ENCODE peak calls at places on chromosomes 2 and 18, in seven cellular contexts. L is H7; C is mammary epithelial cell; R is lung; A is astrocyte of the cerebellum; F is CD8-positive, alpha-beta memory T cell; U is foreskin fibroblast. G is an unnamed sample.

GRCh38 chr2:222973237-222973636 is 78.8 kb upstream of the KCNE4 start:
- DNase-seq in L (no peak), C (no peak), R (no peak), A (no peak), F (no peak), U (no peak), G (no peak)

GRCh38 chr2:25371253-25372241 is 29.8 kb upstream of the DNMT3A start:
- DNase-seq in L (no peak), C (no peak), R (no peak), A (no peak), F (no peak), U (no peak), G (peak)

GRCh38 chr18:50374170-50374752 is 585 bp upstream of the SKA1 start:
- DNase-seq in L (no peak), C (no peak), R (no peak), A (no peak), F (no peak), U (no peak), G (no peak)

GRCh38 chr2:179837408-179837807 is 24.0 kb downstream of the ZNF385B start:
- DNase-seq in L (no peak), C (peak), R (no peak), A (peak), F (no peak), U (peak), G (no peak)

GRCh38 chr2:74952575-74952974 is 5.9 kb upstream of the POLE4 start:
- DNase-seq in L (no peak), C (no peak), R (no peak), A (no peak), F (no peak), U (no peak), G (no peak)

GRCh38 chr2:188576657-188577056 is 285.0 kb downstream of the GULP1 start:
- DNase-seq in L (no peak), C (no peak), R (no peak), A (peak), F (no peak), U (peak), G (no peak)

GRCh38 chr2:184449760-184450159 is 148.6 kb upstream of the ZNF804A start:
- DNase-seq in L (no peak), C (no peak), R (no peak), A (no peak), F (no peak), U (no peak), G (no peak)

GRCh38 chr2:218853766-218854165 is 5.8 kb upstream of the WNT6 start:
- DNase-seq in L (peak), C (peak), R (no peak), A (no peak), F (no peak), U (peak), G (no peak)

GRCh38 chr2:29228276-29228675 is 113.1 kb downstream of the CLIP4 start:
- DNase-seq in L (no peak), C (no peak), R (no peak), A (peak), F (no peak), U (no peak), G (no peak)

GRCh38 chr2:31748041-31748440 is 167.3 kb upstream of the SRD5A2 start:
- DNase-seq in L (no peak), C (peak), R (no peak), A (no peak), F (no peak), U (no peak), G (no peak)

GRCh38 chr2:168216351-168217005 is 30.9 kb downstream of the STK39 start:
- DNase-seq in L (no peak), C (peak), R (no peak), A (peak), F (no peak), U (peak), G (no peak)

GRCh38 chr2:8821276-8822217 is 15.9 kb downstream of the KIDINS220 start:
- DNase-seq in L (no peak), C (no peak), R (peak), A (no peak), F (no peak), U (peak), G (no peak)

GRCh38 chr2:121246704-121247255 is 38.2 kb downstream of the TFCP2L1 start:
- DNase-seq in L (no peak), C (no peak), R (no peak), A (no peak), F (no peak), U (no peak), G (no peak)

GRCh38 chr2:166665991-166666940 is 172.2 kb upstream of the SCN7A start:
- DNase-seq in L (no peak), C (no peak), R (no peak), A (peak), F (no peak), U (peak), G (no peak)

GRCh38 chr18:39191931-39192330 is 1626.3 kb upstream of the CELF4 start:
- DNase-seq in L (no peak), C (no peak), R (no peak), A (no peak), F (no peak), U (peak), G (no peak)

GRCh38 chr2:226797289-226797988 is 2.2 kb downstream of the IRS1 start:
- DNase-seq in L (peak), C (no peak), R (no peak), A (no peak), F (no peak), U (peak), G (no peak)

GRCh38 chr2:46296216-46296839 is 879 bp upstream of the EPAS1 start:
- DNase-seq in L (peak), C (no peak), R (peak), A (no peak), F (no peak), U (no peak), G (no peak)

GRCh38 chr2:119480718-119481142 is 43.6 kb downstream of the SCTR start:
- DNase-seq in L (peak), C (no peak), R (peak), A (no peak), F (no peak), U (no peak), G (peak)

GRCh38 chr2:120511546-120512320 is 165.8 kb downstream of the INHBB start:
- DNase-seq in L (peak), C (no peak), R (no peak), A (no peak), F (no peak), U (no peak), G (no peak)

GRCh38 chr2:218645126-218645525 is 14.3 kb downstream of the ZNF142 start:
- DNase-seq in L (no peak), C (peak), R (no peak), A (no peak), F (no peak), U (peak), G (no peak)

GRCh38 chr2:30398488-30398887 is 48.6 kb upstream of the LCLAT1 start:
- DNase-seq in L (no peak), C (peak), R (no peak), A (no peak), F (no peak), U (no peak), G (no peak)

GRCh38 chr2:174702541-174702940 is 61.7 kb downstream of the CHRNA1 start:
- DNase-seq in L (no peak), C (no peak), R (no peak), A (no peak), F (no peak), U (no peak), G (no peak)

GRCh38 chr2:12715878-12716249 is 872 bp upstream of the TRIB2 start:
- DNase-seq in L (peak), C (peak), R (peak), A (no peak), F (peak), U (peak), G (no peak)

GRCh38 chr2:201261911-201262310 is 1.6 kb downstream of the CASP8 start:
- DNase-seq in L (no peak), C (no peak), R (no peak), A (no peak), F (no peak), U (no peak), G (peak)

GRCh38 chr18:42114310-42114943 is 159.4 kb downstream of the PIK3C3 start:
- DNase-seq in L (peak), C (peak), R (peak), A (peak), F (peak), U (peak), G (no peak)

GRCh38 chr2:47265751-47266231 is 110.7 kb upstream of the STPG4 start:
- DNase-seq in L (no peak), C (no peak), R (no peak), A (no peak), F (no peak), U (no peak), G (no peak)

GRCh38 chr2:44246436-44246835 is 28.8 kb upstream of the SLC3A1 start:
- DNase-seq in L (no peak), C (no peak), R (no peak), A (no peak), F (no peak), U (no peak), G (no peak)

GRCh38 chr18:41871229-41872000 is 83.6 kb upstream of the PIK3C3 start:
- DNase-seq in L (no peak), C (peak), R (no peak), A (no peak), F (no peak), U (peak), G (no peak)

GRCh38 chr2:65017335-65017734 is 28.1 kb downstream of the SLC1A4 start:
- DNase-seq in L (peak), C (no peak), R (no peak), A (no peak), F (no peak), U (peak), G (no peak)

GRCh38 chr2:166240387-166241313 is 112.8 kb upstream of the SCN1A start:
- DNase-seq in L (no peak), C (peak), R (no peak), A (no peak), F (no peak), U (peak), G (no peak)

GRCh38 chr2:105578166-105578565 is 166.5 kb upstream of the NCK2 start:
- DNase-seq in L (no peak), C (no peak), R (no peak), A (no peak), F (no peak), U (no peak), G (no peak)

GRCh38 chr2:61125798-61126197 is 36.2 kb upstream of the C2orf74 start:
- DNase-seq in L (no peak), C (no peak), R (peak), A (no peak), F (no peak), U (no peak), G (no peak)

GRCh38 chr2:222709191-222709891 is 37.9 kb downstream of the MOGAT1 start:
- DNase-seq in L (peak), C (peak), R (peak), A (peak), F (no peak), U (peak), G (no peak)

GRCh38 chr2:12202301-12202700 is 455.9 kb downstream of the LPIN1 start:
- DNase-seq in L (no peak), C (peak), R (no peak), A (no peak), F (no peak), U (peak), G (no peak)

GRCh38 chr18:77087391-77088141 is 45.0 kb downstream of the MBP start:
- DNase-seq in L (peak), C (no peak), R (peak), A (no peak), F (no peak), U (peak), G (peak)

GRCh38 chr2:32719933-32720716 is 92.3 kb downstream of the TTC27 start:
- DNase-seq in L (no peak), C (no peak), R (no peak), A (no peak), F (no peak), U (no peak), G (no peak)

GRCh38 chr2:83233284-83233683 is 1225.8 kb downstream of the SUCLG1 start:
- DNase-seq in L (no peak), C (peak), R (no peak), A (no peak), F (no peak), U (no peak), G (no peak)

DNA sequence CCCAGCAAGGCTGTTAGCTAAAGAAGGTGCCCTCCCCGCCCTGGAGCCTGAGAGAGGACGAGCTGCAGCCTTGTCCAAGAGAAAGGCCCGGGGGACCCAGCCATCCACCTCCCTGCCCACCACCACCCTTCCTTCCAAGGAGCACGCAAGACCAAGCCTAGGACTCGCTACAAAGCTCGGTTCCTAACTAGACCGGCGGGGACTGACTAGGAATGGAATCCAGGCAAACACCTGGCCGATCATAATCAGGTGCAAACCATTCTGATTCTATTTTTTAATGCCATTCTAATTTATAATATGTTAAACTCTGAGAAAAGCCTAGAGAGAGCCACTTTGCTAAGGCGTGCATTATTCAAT is 19.7 kb upstream of the TUBB6 start:
- DNase-seq in L (peak), C (no peak), R (no peak), A (no peak), F (no peak), U (no peak), G (no peak)
- H3K4me3 ChIP-seq in L (peak), C (peak), R (no peak), A (peak), F (no peak), U (peak), G (peak)

GRCh38 chr2:128234613-128235012 is 84.1 kb downstream of the HS6ST1 start:
- DNase-seq in L (no peak), C (no peak), R (no peak), A (no peak), F (no peak), U (peak), G (peak)

GRCh38 chr2:128233790-128234395 is 84.8 kb downstream of the HS6ST1 start:
- DNase-seq in L (no peak), C (no peak), R (no peak), A (no peak), F (no peak), U (no peak), G (no peak)

GRCh38 chr2:128236491-128237035 is 82.1 kb downstream of the HS6ST1 start:
- DNase-seq in L (no peak), C (peak), R (no peak), A (peak), F (no peak), U (peak), G (no peak)

GRCh38 chr2:128237081-128237534 is 81.6 kb downstream of the HS6ST1 start:
- DNase-seq in L (no peak), C (no peak), R (no peak), A (no peak), F (no peak), U (no peak), G (no peak)

GRCh38 chr2:128235581-128235980 is 83.1 kb downstream of the HS6ST1 start:
- DNase-seq in L (no peak), C (no peak), R (no peak), A (no peak), F (no peak), U (no peak), G (peak)
- H3K4me3 ChIP-seq in L (no peak), C (no peak), R (no peak), A (no peak), F (no peak), U (no peak), G (no peak)

GRCh38 chr2:170873035-170873692 is 55.9 kb upstream of the GORASP2 start:
- DNase-seq in L (peak), C (peak), R (peak), A (peak), F (peak), U (peak), G (no peak)
- H3K4me3 ChIP-seq in L (no peak), C (no peak), R (no peak), A (no peak), F (peak), U (peak), G (no peak)

GRCh38 chr18:63307555-63308200 is 11.9 kb downstream of the BCL2 start:
- DNase-seq in L (no peak), C (no peak), R (no peak), A (no peak), F (no peak), U (no peak), G (no peak)
- H3K4me3 ChIP-seq in L (no peak), C (no peak), R (no peak), A (no peak), F (no peak), U (no peak), G (no peak)

DNA sequence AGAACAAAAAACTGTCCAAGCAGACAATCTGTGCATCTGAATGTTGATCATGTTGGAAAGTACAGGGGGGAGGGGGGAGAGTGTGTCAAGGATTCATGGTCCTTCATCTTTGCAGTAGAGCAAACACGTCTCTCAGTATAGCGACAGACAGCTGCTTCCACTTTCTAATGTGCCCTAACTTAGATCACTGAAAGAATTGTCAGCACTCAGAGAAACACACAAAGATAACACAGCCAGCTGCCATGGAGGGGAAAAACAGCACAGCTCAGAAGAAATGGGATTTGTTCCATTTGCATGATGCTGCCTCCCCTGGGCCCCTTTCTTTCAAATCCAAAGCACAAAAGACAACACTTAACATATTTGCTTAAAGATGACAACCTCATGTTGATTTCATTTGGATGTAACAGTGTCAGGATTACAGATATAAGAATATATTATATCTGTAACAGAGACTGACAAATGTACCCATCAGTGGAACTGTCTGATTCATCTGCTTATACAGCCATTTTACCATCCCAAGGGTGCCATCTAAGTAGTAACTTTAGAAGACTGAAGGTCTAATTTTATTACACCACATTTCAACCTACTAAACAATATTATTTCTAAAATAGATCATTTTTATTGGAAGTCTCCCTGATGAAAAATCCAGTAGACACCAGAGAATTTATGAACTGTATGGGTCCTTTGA is 17.7 kb downstream of the FIGN start:
- DNase-seq in L (no peak), C (no peak), R (no peak), A (no peak), F (no peak), U (no peak), G (no peak)
- H3K4me3 ChIP-seq in L (no peak), C (no peak), R (no peak), A (no peak), F (no peak), U (no peak), G (no peak)